ENCODE peak calls at places on chromosomes 6 and 20, in nine cellular contexts. R is IMR-90; Z is GM12864; Q is HTR-8/SVneo; O is fibroblast of the aortic adventitia; B is T-cell; T is activated CD4-positive, alpha-beta T cell treated with anti-CD3 and anti-CD28 coated beads, Interleukin-2, amount 50 U/mL, for 1 hour; H is left cardiac atrium; C is tibial artery. S is an unnamed sample.

GRCh38 chr6:93779086-93779858 is 359.9 kb upstream of the EPHA7 start:
- DNase-seq in C (no peak), O (peak), Q (no peak), H (no peak), R (no peak), T (no peak), B (no peak), Z (no peak), S (no peak)

GRCh38 chr20:20953738-20954657 is 152.2 kb downstream of the LINC00237 start:
- DNase-seq in Q (no peak), R (no peak), C (no peak), B (no peak), T (no peak), O (no peak), Z (no peak), H (no peak), S (no peak)

GRCh38 chr6:89281779-89282246 is 33.3 kb downstream of the GABRR2 start:
- DNase-seq in Z (peak), B (peak), Q (peak), T (peak), H (no peak), O (peak), R (peak), C (no peak), S (peak)

GRCh38 chr6:134363323-134364039 is 45.6 kb upstream of the SGK1 start:
- DNase-seq in B (no peak), Q (peak), R (peak), O (peak), C (no peak), Z (no peak), H (no peak), T (no peak), S (no peak)

GRCh38 chr6:52937908-52938307 is 28.4 kb upstream of the GSTA3 start:
- DNase-seq in C (no peak), Z (no peak), T (no peak), B (no peak), O (peak), H (no peak), R (no peak), Q (no peak), S (no peak)

GRCh38 chr6:1670711-1671462 is 61.2 kb downstream of the FOXC1 start:
- DNase-seq in Z (peak), T (no peak), Q (peak), R (peak), B (no peak), H (no peak), C (no peak), O (peak), S (no peak)

GRCh38 chr6:56334937-56335336 is 87.6 kb upstream of the COL21A1 start:
- DNase-seq in Q (no peak), O (peak), R (peak), B (no peak), Z (no peak), C (no peak), H (no peak), T (no peak), S (no peak)

GRCh38 chr20:63529861-63530787 is 7.1 kb downstream of the PTK6 start:
- DNase-seq in B (no peak), T (no peak), O (no peak), H (peak), Z (no peak), C (no peak), Q (no peak), R (no peak), S (no peak)

GRCh38 chr6:130075879-130076278 is 57.5 kb downstream of the L3MBTL3 start:
- DNase-seq in C (no peak), Q (no peak), Z (no peak), O (peak), H (no peak), R (peak), B (no peak), T (no peak), S (no peak)

GRCh38 chr6:52420668-52421358 is 671 bp downstream of the EFHC1 start:
- DNase-seq in R (peak), B (no peak), C (no peak), Q (no peak), Z (no peak), T (no peak), H (no peak), O (peak), S (no peak)

GRCh38 chr20:48403362-48403761 is 424.4 kb downstream of the PREX1 start:
- DNase-seq in Z (no peak), T (no peak), B (no peak), O (no peak), Q (no peak), C (no peak), R (no peak), H (no peak), S (no peak)

GRCh38 chr6:5153186-5153585 is 68.0 kb downstream of the PPP1R3G start:
- DNase-seq in R (no peak), O (no peak), H (no peak), C (no peak), Q (no peak), B (no peak), Z (no peak), T (no peak), S (no peak)

GRCh38 chr6:127382413-127382812 is 39.0 kb upstream of the ECHDC1 start:
- DNase-seq in Q (no peak), T (no peak), H (no peak), Z (no peak), B (no peak), C (no peak), R (no peak), O (no peak), S (no peak)

GRCh38 chr6:27188885-27189418 is 58.5 kb upstream of the PRSS16 start:
- DNase-seq in B (peak), T (peak), Q (peak), Z (peak), R (peak), H (peak), C (peak), O (peak), S (peak)

GRCh38 chr20:52102559-52102958 is 89.0 kb downstream of the ZFP64 start:
- DNase-seq in B (no peak), C (no peak), H (no peak), O (no peak), Q (no peak), R (no peak), T (no peak), Z (no peak), S (no peak)

GRCh38 chr20:51195419-51195901 is 172.6 kb upstream of the KCNG1 start:
- DNase-seq in Z (no peak), H (no peak), Q (no peak), R (peak), O (no peak), T (no peak), C (no peak), B (no peak), S (peak)

GRCh38 chr6:169807219-169807618 is 55.8 kb downstream of the ERMARD start:
- DNase-seq in O (no peak), R (no peak), Z (no peak), T (no peak), Q (no peak), C (no peak), B (no peak), H (no peak), S (no peak)

GRCh38 chr20:25534845-25535244 is 50.5 kb downstream of the NINL start:
- DNase-seq in C (no peak), O (no peak), Q (no peak), R (no peak), T (no peak), Z (no peak), B (no peak), H (no peak), S (no peak)

GRCh38 chr20:58374906-58375760 is 13.9 kb upstream of the VAPB start:
- DNase-seq in C (no peak), T (no peak), Z (no peak), O (peak), H (peak), R (peak), Q (no peak), B (no peak), S (no peak)

GRCh38 chr20:36043892-36044515 is 75.6 kb downstream of the CNBD2 start:
- DNase-seq in R (no peak), C (no peak), Z (no peak), O (no peak), T (no peak), B (no peak), Q (no peak), H (no peak), S (no peak)